ENCODE peak calls at places on chromosome 22, in six cellular contexts. R is mammary epithelial cell, F is bronchial epithelial cell, J is glutamatergic neuron, P is GM13977, D is heart left ventricle. L is an unnamed sample.

GRCh38 chr22:49232319-49233067 is 595.2 kb downstream of the BRD1 start:
- DNase-seq in R (no peak), F (no peak), J (no peak), P (no peak), D (no peak), L (no peak)

GRCh38 chr22:50272103-50272782 is 2.1 kb upstream of the MAPK11 start:
- DNase-seq in R (no peak), F (no peak), J (peak; percentile 61), P (no peak), D (no peak), L (no peak)

GRCh38 chr22:40238425-40239344 is 61.0 kb downstream of the TNRC6B start:
- DNase-seq in R (peak; percentile 87), F (peak; percentile 91), J (no peak), P (no peak), D (no peak), L (peak; percentile 24)

GRCh38 chr22:36252754-36253522 is at the start of gene APOL1:
- DNase-seq in R (no peak), F (peak; percentile 56), J (no peak), P (peak; percentile 56), D (peak; percentile 61), L (no peak)

GRCh38 chr22:49449811-49450386 is 377.8 kb downstream of the BRD1 start:
- DNase-seq in R (no peak), F (no peak), J (no peak), P (no peak), D (no peak), L (no peak)

GRCh38 chr22:40449676-40450035 is 79.3 kb downstream of the SGSM3 start:
- DNase-seq in R (peak; percentile 15), F (peak; percentile 29), J (no peak), P (no peak), D (no peak), L (peak; percentile 37)

GRCh38 chr22:20442485-20443284 is 5.1 kb upstream of the SCARF2 start:
- DNase-seq in R (no peak), F (no peak), J (no peak), P (no peak), D (no peak), L (no peak)

GRCh38 chr22:33861216-33861875 is 58.9 kb downstream of the LARGE1 start:
- DNase-seq in R (no peak), F (no peak), J (no peak), P (no peak), D (no peak), L (no peak)

GRCh38 chr22:19258371-19258770 is 33.1 kb downstream of the CLTCL1 start:
- DNase-seq in R (no peak), F (no peak), J (no peak), P (no peak), D (no peak), L (no peak)

GRCh38 chr22:18078329-18079041 is 695 bp downstream of the PEX26 start:
- DNase-seq in R (peak; percentile 51), F (no peak), J (peak; percentile 42), P (peak; percentile 52), D (no peak), L (no peak)

GRCh38 chr22:37953062-37953436 is 352 bp downstream of the C22orf23 start:
- DNase-seq in R (no peak), F (no peak), J (no peak), P (no peak), D (no peak), L (no peak)

GRCh38 chr22:29266564-29267461 is 968 bp downstream of the RHBDD3 start:
- DNase-seq in R (peak; percentile 1), F (no peak), J (peak; percentile 50), P (no peak), D (no peak), L (no peak)

GRCh38 chr22:50115693-50116092 is 25.9 kb downstream of the MOV10L1 start:
- DNase-seq in R (no peak), F (no peak), J (no peak), P (no peak), D (no peak), L (no peak)

GRCh38 chr22:35480143-35480542 is 60.5 kb upstream of the RASD2 start:
- DNase-seq in R (no peak), F (no peak), J (no peak), P (no peak), D (no peak), L (no peak)

GRCh38 chr22:47448231-47449035 is 686.0 kb downstream of the TBC1D22A start:
- DNase-seq in R (no peak), F (no peak), J (no peak), P (peak; percentile 5), D (no peak), L (no peak)

GRCh38 chr22:27086728-27087450 is 429.5 kb downstream of the MIAT start:
- DNase-seq in R (no peak), F (no peak), J (no peak), P (no peak), D (no peak), L (no peak)

GRCh38 chr22:34878996-34879395 is 187.0 kb upstream of the ISX start:
- DNase-seq in R (peak; percentile 65), F (no peak), J (no peak), P (no peak), D (no peak), L (no peak)

GRCh38 chr22:19395276-19395675 is 36.3 kb downstream of the HIRA start:
- DNase-seq in R (no peak), F (no peak), J (no peak), P (no peak), D (no peak), L (no peak)

GRCh38 chr22:21003782-21004181 is 1.9 kb upstream of the THAP7 start:
- DNase-seq in R (no peak), F (no peak), J (no peak), P (no peak), D (no peak), L (no peak)

GRCh38 chr22:47394504-47395440 is 632.3 kb downstream of the TBC1D22A start:
- DNase-seq in R (no peak), F (no peak), J (no peak), P (no peak), D (no peak), L (no peak)

GRCh38 chr22:40323681-40324083 is 22.6 kb upstream of the ADSL start:
- DNase-seq in R (no peak), F (no peak), J (no peak), P (no peak), D (no peak), L (no peak)

GRCh38 chr22:40123387-40123786 is 54.3 kb upstream of the TNRC6B start:
- DNase-seq in R (no peak), F (no peak), J (peak; percentile 48), P (no peak), D (peak; percentile 48), L (no peak)

GRCh38 chr22:44086759-44087158 is 62.7 kb downstream of the PARVB start:
- DNase-seq in R (no peak), F (no peak), J (no peak), P (no peak), D (no peak), L (no peak)

GRCh38 chr22:43643362-43643761 is 168.7 kb downstream of the EFCAB6 start:
- DNase-seq in R (no peak), F (no peak), J (no peak), P (no peak), D (no peak), L (no peak)

GRCh38 chr22:49600891-49601431 is 226.7 kb downstream of the BRD1 start:
- DNase-seq in R (no peak), F (no peak), J (no peak), P (no peak), D (no peak), L (no peak)

GRCh38 chr22:47624277-47625012 is 862.0 kb downstream of the TBC1D22A start:
- DNase-seq in R (no peak), F (no peak), J (no peak), P (no peak), D (no peak), L (no peak)

GRCh38 chr22:45309422-45310227 is at the start of gene FAM118A:
- DNase-seq in R (peak; percentile 94), F (peak; percentile 74), J (peak; percentile 95), P (peak; percentile 98), D (peak; percentile 97), L (peak; percentile 73)
- TF ChIP-seq CTCF in R (no peak), F (peak; percentile 13), J (no peak), P (peak; percentile 17), D (peak; percentile 18), L (no peak)

DNA sequence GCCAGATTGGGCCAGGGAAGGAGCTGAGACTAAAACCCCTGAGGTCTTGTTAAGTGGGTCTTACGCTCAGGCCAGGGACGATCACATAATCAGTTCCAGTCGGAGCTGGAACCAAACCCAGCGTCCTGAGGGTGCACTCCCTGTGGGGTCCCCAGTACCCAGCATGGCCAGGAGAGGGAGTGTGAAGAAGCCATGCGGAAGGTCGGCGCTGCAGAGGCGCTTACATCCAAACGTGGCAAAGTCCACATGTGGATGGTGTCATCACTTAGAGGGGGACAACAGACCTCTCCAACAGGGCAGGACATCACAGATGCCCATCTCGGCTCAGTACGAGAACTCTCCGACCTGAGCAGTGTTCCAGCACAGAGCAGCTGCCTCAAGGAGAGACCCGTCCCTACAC is 8.3 kb downstream of the ATP5MGL start:
- DNase-seq in R (no peak), F (no peak), J (peak; percentile 58), P (no peak), D (no peak), L (no peak)
- TF ChIP-seq CTCF in R (peak; percentile 33), F (no peak), J (peak; percentile 60), P (peak; percentile 19), D (no peak), L (peak; percentile 34)

DNA sequence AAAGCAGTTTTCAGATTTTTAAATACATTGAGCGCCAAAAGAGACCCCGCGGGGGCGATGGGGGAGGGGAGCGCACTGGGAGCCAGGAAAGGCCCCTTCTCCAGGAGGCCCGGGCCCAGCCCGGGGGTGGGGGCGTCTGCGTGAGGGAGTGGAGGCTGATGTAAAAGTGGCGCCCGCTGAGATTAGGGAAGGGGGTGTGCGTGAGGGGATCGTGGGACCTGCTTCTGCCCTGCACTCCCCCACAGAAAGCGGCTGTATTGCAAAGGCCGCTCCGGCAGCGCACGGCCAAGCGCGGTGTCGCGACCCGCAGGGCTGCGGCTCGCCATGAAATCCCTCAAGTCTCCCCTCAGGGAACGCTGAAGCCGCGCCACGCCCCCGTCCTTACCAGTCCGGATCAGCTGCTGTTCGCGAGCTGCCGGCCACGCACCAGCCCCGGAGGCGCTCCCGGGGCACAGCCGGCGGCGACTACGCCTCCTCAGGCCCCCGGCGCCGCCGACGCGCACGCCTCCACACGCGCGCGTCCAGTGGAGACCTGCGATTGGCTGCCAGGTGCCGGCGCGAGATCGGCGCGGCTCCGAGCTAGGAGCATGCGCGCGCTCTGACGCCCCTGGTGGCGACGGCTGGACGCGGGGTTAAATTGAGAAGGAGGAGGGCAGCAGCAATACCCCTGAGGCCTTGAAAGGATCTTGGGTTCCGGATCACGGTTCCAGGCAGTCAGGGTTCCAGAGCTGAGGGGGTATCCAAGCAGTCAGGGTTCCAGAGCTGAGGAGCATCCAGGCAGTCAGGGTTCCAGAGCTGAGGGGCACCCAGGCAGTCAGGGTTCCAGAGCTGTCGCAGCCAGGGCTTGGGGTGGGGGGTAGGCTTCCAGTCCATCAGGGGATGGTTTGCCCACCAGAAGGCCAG is at the start of gene ZNF280B:
- DNase-seq in R (peak; percentile 15), F (peak; percentile 32), J (peak; percentile 89), P (peak; percentile 87), D (peak; percentile 46), L (peak; percentile 14)
- TF ChIP-seq CTCF in R (no peak), F (peak; percentile 77), J (peak; percentile 80), P (peak; percentile 38), D (peak; percentile 29), L (peak; percentile 47)

DNA sequence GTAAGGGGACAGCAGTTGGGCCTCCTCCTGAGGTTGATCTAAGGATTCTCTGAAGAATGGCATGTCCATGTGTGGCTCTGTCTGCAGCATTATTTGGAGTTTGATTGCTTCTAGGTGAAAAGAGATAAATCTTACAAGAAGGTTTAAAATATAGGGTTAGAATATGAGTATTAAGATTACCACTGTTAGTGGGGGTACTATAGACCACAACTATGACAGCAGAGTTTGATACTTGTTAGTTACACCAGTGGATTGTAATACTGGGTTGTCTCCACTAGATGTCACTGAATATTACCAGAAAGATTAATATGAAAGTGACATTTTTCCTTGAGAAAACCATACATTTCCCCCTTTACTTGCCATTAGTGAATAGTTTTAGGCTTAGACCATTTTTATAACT is 47.9 kb downstream of the ZNF280B start:
- DNase-seq in R (no peak), F (no peak), J (no peak), P (no peak), D (no peak), L (no peak)
- TF ChIP-seq CTCF in R (peak; percentile 44), F (peak; percentile 8), J (peak; percentile 60), P (no peak), D (no peak), L (peak; percentile 3)

L was measured in AG09319.